ENCODE peak calls at places on chromosomes 3 and 15, in six cellular contexts. N, A, K, M, U and E are unnamed samples.

GRCh38 chr3:114827495-114827894 is 319.6 kb downstream of the ZBTB20 start:
- DNase-seq in N (peak), A (peak), K (peak), M (peak), U (no peak), E (peak)

GRCh38 chr3:83302091-83302490 is 1540.6 kb upstream of the GBE1 start:
- DNase-seq in N (no peak), A (no peak), K (no peak), M (no peak), U (no peak), E (no peak)

GRCh38 chr3:146625117-146625775 is 20.1 kb upstream of the PLSCR5 start:
- DNase-seq in N (no peak), A (peak), K (no peak), M (no peak), U (no peak), E (no peak)

GRCh38 chr3:150519026-150519425 is 27.3 kb downstream of the SERP1 start:
- DNase-seq in N (no peak), A (peak), K (no peak), M (peak), U (no peak), E (no peak)

GRCh38 chr15:73172508-73172907 is 120.2 kb downstream of the NEO1 start:
- DNase-seq in N (no peak), A (no peak), K (no peak), M (no peak), U (no peak), E (no peak)

GRCh38 chr3:188646592-188646991 is 492.6 kb downstream of the LPP start:
- DNase-seq in N (no peak), A (no peak), K (no peak), M (peak), U (no peak), E (no peak)

GRCh38 chr3:108472011-108472591 is 38.3 kb downstream of the MYH15 start:
- DNase-seq in N (no peak), A (peak), K (peak), M (no peak), U (no peak), E (no peak)

GRCh38 chr3:39485547-39485946 is 18.1 kb downstream of the MOBP start:
- DNase-seq in N (no peak), A (no peak), K (no peak), M (no peak), U (no peak), E (no peak)

GRCh38 chr3:179955798-179956197 is 80.9 kb downstream of the PEX5L start:
- DNase-seq in N (no peak), A (no peak), K (no peak), M (no peak), U (no peak), E (no peak)

GRCh38 chr3:171465768-171466167 is 5.6 kb upstream of the TNIK start:
- DNase-seq in N (no peak), A (no peak), K (no peak), M (no peak), U (no peak), E (no peak)

DNA sequence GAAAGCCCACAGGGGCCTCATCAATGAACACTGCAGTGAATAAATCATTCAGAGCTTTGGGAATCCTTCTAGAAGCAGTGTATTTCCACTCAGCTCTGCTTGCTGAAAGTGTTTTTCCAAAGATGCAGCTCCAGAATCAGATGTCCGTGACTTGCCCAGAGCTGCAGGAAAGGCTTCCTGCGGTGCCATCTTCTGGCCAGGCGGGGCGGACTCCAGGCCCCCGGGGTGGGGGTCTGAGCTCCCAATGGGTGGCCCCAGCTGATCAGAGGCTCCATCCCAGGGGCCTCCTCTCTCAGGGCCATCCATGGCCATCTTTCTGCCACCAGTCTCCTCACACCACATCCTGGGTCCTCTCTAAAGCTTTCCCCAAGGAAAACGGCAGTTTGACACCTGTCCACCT is 81.5 kb downstream of the C3orf70 start:
- DNase-seq in N (no peak), A (no peak), K (no peak), M (no peak), U (no peak), E (no peak)
- TF ChIP-seq CTCF in N (no peak), A (no peak), K (no peak), M (no peak), U (no peak), E (no peak)

DNA sequence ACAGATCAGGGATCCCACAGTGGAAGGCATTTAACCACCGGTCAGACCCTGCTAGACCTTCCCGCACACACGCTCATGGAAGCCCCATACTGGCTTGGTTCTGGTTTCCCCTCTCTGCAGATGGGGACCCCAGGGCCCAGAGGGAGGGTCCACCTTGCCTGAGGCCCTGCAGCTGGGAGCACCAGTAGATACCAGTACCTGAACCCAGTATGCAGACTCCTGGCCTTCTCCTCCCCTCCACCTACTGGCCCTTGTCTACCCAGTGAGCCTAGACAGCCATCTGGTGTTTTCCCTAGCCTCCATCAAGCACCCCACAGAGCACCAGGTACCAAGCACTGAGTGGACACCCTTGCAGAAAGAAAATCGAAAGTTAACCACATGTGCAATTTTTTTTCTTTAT is 65.1 kb downstream of the MEGF11 start:
- DNase-seq in N (no peak), A (no peak), K (no peak), M (no peak), U (no peak), E (no peak)
- TF ChIP-seq CTCF in N (no peak), A (no peak), K (no peak), M (no peak), U (no peak), E (no peak)

GRCh38 chr15:90891346-90891949 is 7.1 kb downstream of the FES start:
- DNase-seq in N (no peak), A (no peak), K (no peak), M (no peak), U (no peak), E (no peak)

GRCh38 chr15:90892498-90893174 is 8.3 kb downstream of the FES start:
- DNase-seq in N (no peak), A (no peak), K (no peak), M (no peak), U (no peak), E (no peak)

GRCh38 chr15:90895571-90896117 is 7.5 kb upstream of the MAN2A2 start:
- DNase-seq in N (no peak), A (no peak), K (no peak), M (no peak), U (no peak), E (no peak)

GRCh38 chr15:90892023-90892422 is 7.7 kb downstream of the FES start:
- DNase-seq in N (no peak), A (no peak), K (no peak), M (no peak), U (no peak), E (no peak)

GRCh38 chr15:90893175-90894090 is 9.1 kb downstream of the FES start:
- DNase-seq in N (no peak), A (no peak), K (no peak), M (no peak), U (no peak), E (no peak)
- TF ChIP-seq CTCF in N (peak), A (no peak), K (no peak), M (no peak), U (no peak), E (peak)

GRCh38 chr15:34853001-34853758 is 57.8 kb upstream of the ACTC1 start:
- DNase-seq in N (no peak), A (no peak), K (no peak), M (no peak), U (no peak), E (no peak)
- TF ChIP-seq CTCF in N (peak), A (no peak), K (no peak), M (no peak), U (no peak), E (no peak)